ENCODE peak calls at places on chromosomes 12 and 14, in five cellular contexts. R, N, M, P and X are unnamed samples.

GRCh38 chr14:42224053-42224888 is 617.6 kb downstream of the LRFN5 start:
- DNase-seq in R (peak; percentile 48), N (peak; percentile 35), M (no peak), P (peak; percentile 65), X (peak; percentile 89)

GRCh38 chr14:34699873-34700621 is 14.3 kb downstream of the CFL2 start:
- DNase-seq in R (no peak), N (peak; percentile 79), M (no peak), P (peak; percentile 90), X (no peak)

GRCh38 chr14:22852599-22852939 is 16.2 kb downstream of the MMP14 start:
- DNase-seq in R (no peak), N (no peak), M (no peak), P (no peak), X (no peak)

GRCh38 chr14:99481745-99482099 is 513 bp downstream of the CCNK start:
- DNase-seq in R (no peak), N (peak; percentile 46), M (no peak), P (peak; percentile 39), X (peak; percentile 74)

GRCh38 chr12:132437252-132438138 is 52.5 kb upstream of the FBRSL1 start:
- DNase-seq in R (no peak), N (no peak), M (no peak), P (no peak), X (no peak)

GRCh38 chr12:41228066-41228820 is 40.1 kb downstream of the PDZRN4 start:
- DNase-seq in R (no peak), N (no peak), M (no peak), P (no peak), X (no peak)

GRCh38 chr14:64478634-64479250 is 13.4 kb downstream of the AKAP5 start:
- DNase-seq in R (no peak), N (peak; percentile 3), M (no peak), P (no peak), X (peak; percentile 86)

GRCh38 chr14:93729993-93730392 is 58.3 kb downstream of the PRIMA1 start:
- DNase-seq in R (no peak), N (peak; percentile 91), M (peak; percentile 26), P (no peak), X (no peak)

GRCh38 chr14:85535916-85536834 is 6.2 kb downstream of the FLRT2 start:
- DNase-seq in R (no peak), N (peak; percentile 56), M (no peak), P (peak; percentile 44), X (peak; percentile 67)

GRCh38 chr12:31765931-31766330 is 37.1 kb upstream of the AMN1 start:
- DNase-seq in R (no peak), N (no peak), M (no peak), P (no peak), X (no peak)

GRCh38 chr14:54754623-54755386 is 147.8 kb downstream of the GCH1 start:
- DNase-seq in R (no peak), N (no peak), M (no peak), P (no peak), X (no peak)

GRCh38 chr14:104882325-104882973 is 17.4 kb downstream of the CEP170B start:
- DNase-seq in R (peak; percentile 28), N (peak; percentile 76), M (peak; percentile 54), P (peak; percentile 62), X (peak; percentile 83)

GRCh38 chr14:100106260-100106659 is 41.0 kb downstream of the EVL start:
- DNase-seq in R (no peak), N (no peak), M (no peak), P (no peak), X (no peak)

GRCh38 chr14:99909500-99910064 is 116.4 kb downstream of the EML1 start:
- DNase-seq in R (no peak), N (no peak), M (no peak), P (peak; percentile 5), X (no peak)

GRCh38 chr12:14267724-14268123 is 97.8 kb upstream of the ATF7IP start:
- DNase-seq in R (no peak), N (no peak), M (no peak), P (no peak), X (no peak)

GRCh38 chr12:58841058-58841798 is 79.1 kb downstream of the LRIG3 start:
- DNase-seq in R (no peak), N (no peak), M (no peak), P (no peak), X (no peak)

GRCh38 chr14:100578552-100578951 is 8.7 kb downstream of the BEGAIN start:
- DNase-seq in R (no peak), N (peak; percentile 25), M (no peak), P (peak; percentile 20), X (no peak)

GRCh38 chr14:99484106-99484505 is 2.9 kb downstream of the CCNK start:
- DNase-seq in R (no peak), N (peak; percentile 62), M (no peak), P (no peak), X (no peak)

GRCh38 chr14:36857136-36857535 is 195.5 kb downstream of the PAX9 start:
- DNase-seq in R (no peak), N (no peak), M (no peak), P (no peak), X (no peak)

GRCh38 chr12:20058068-20058467 is 310.3 kb upstream of the PDE3A start:
- DNase-seq in R (no peak), N (no peak), M (no peak), P (no peak), X (no peak)

GRCh38 chr14:63857467-63858030 is 4.7 kb downstream of the SYNE2 start:
- DNase-seq in R (no peak), N (peak; percentile 80), M (no peak), P (no peak), X (no peak)

GRCh38 chr12:22409071-22409951 is 74.8 kb upstream of the ST8SIA1 start:
- DNase-seq in R (no peak), N (no peak), M (no peak), P (no peak), X (no peak)

GRCh38 chr12:103547929-103548328 is 39.1 kb upstream of the STAB2 start:
- DNase-seq in R (no peak), N (no peak), M (no peak), P (no peak), X (no peak)

GRCh38 chr12:103548622-103549601 is 38.2 kb upstream of the STAB2 start:
- DNase-seq in R (peak; percentile 46), N (peak; percentile 73), M (no peak), P (peak; percentile 81), X (peak; percentile 87)

GRCh38 chr12:103542078-103542477 is 45.0 kb upstream of the STAB2 start:
- DNase-seq in R (no peak), N (no peak), M (no peak), P (no peak), X (no peak)

DNA sequence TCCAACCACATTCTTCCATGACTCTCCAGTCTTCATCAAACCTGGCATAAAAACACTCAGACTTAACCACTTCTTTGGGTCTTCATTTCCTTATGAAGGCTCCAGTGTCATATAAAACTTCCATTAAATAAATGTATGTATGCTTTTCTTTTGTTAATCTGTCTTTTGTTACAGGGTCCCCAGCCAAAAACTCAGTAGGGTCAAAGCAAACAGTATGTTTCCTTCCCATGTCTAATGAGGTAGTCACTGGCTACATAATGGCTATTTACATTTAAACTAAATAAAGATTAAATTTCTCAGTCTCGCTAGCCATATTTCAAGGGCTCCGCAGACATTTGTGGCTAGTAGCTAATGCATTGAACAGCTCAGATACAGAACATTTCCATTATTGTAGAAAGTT is 40.1 kb upstream of the STAB2 start:
- DNase-seq in R (no peak), N (no peak), M (no peak), P (no peak), X (no peak)
- H3K4me1 ChIP-seq in R (no peaks in the 10 kb centered on the region), N (no peaks in the 10 kb centered on the region), M (no peaks in the 10 kb centered on the region), P (peaks cover 8% of the 10 kb centered on the region), X (no peaks in the 10 kb centered on the region)

GRCh38 chr14:68590233-68590535 is 202.7 kb downstream of the ZFP36L1 start:
- DNase-seq in R (no peak), N (no peak), M (no peak), P (no peak), X (no peak)
- H3K4me1 ChIP-seq in R (no peaks in the 10 kb centered on the region), N (peaks cover 13% of the 10 kb centered on the region), M (peaks cover 19% of the 10 kb centered on the region), P (peaks cover 27% of the 10 kb centered on the region), X (no peaks in the 10 kb centered on the region)

GRCh38 chr12:128794661-128795529 is 28.9 kb downstream of the SLC15A4 start:
- DNase-seq in R (no peak), N (no peak), M (no peak), P (no peak), X (no peak)

GRCh38 chr12:128798543-128799341 is 25.0 kb downstream of the SLC15A4 start:
- DNase-seq in R (no peak), N (no peak), M (peak; percentile 87), P (no peak), X (peak; percentile 43)

GRCh38 chr12:128796439-128797118 is 27.2 kb downstream of the SLC15A4 start:
- DNase-seq in R (no peak), N (no peak), M (peak; percentile 79), P (no peak), X (peak; percentile 67)

GRCh38 chr12:128795530-128796361 is 28.0 kb downstream of the SLC15A4 start:
- DNase-seq in R (no peak), N (no peak), M (peak; percentile 26), P (no peak), X (peak; percentile 74)

DNA sequence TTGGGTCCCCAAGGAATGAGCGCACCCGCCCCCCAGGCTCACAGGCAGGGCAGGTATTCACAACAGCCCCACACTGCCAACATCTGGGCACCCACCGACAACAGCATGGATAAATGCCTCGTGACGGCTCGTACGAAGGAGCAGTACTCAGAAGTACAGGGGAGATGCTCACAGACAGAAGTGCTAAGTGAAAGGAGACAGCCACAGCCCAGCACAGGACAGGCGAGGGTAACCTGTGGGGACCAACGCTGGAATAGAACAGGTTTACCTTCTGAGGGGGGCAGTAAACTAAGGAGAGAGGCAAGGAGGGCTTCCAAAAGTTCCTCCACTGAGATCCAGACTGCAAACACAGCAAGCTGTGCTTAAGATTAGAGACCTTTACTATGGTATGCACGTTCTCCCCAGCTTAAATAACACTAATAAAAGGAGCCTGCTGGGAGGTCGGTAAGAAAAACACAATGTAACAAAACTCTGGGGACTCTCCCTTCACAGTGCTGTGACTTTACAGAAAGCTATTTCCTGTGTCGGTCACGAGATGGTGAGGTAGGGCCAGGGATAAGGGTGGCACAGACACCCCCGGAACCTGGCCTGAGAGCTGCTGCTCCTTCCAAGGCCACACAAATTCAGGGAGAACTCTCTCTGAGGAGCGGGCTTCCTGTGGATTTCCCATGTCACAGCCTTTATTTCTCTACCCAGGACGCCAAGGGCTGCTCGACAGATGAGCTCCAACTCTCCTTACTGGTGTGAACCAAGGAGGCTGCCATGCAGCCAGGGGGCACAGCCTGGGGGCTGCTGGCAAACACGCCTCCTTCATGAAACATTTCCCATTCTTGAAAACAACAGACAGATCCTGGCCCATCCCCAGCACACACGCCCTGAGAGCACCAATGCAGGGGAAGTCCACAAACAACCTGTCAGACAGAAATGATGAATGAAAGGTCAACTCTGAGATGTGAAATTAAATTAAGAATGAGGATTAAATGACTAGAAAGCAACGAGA is 26.3 kb downstream of the SLC15A4 start:
- DNase-seq in R (no peak), N (no peak), M (peak; percentile 52), P (no peak), X (no peak)
- H3K4me1 ChIP-seq in R (no peaks in the 10 kb centered on the region), N (peaks cover 7% of the 10 kb centered on the region), M (peaks cover 61% of the 10 kb centered on the region), P (no peaks in the 10 kb centered on the region), X (peaks cover 41% of the 10 kb centered on the region)

DNA sequence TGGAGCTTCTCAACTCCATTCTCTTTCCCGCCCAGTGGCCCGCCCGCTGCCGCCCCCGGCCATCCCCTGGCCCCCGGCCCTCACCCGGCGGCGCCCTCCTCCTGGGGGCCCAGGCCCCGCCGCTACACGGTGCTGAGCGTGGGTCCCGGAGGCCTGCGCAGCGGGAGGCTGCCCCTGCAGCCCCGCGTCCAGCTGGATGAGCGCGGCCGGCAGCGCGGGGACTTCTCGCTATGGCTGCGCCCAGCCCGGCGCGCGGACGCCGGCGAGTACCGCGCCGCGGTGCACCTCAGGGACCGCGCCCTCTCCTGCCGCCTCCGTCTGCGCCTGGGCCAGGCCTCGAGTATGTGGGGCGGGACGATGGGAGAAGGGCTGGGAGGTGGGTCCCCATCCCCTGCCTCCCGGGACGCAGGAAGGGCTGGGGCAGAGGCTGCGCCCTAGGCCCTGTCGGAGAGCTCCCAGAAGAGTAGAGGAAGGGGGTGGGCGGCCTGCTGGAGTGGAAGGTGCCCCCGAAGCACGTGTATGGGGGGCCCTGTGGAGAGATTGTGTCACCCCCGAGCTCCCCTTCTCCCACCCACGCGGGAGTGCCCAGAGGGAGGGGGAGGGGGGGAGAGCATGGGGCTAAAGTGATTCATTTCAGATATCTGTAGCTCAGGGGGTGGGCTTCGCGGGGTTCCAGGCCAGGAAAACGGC is 1.5 kb downstream of the LAG3 start:
- DNase-seq in R (no peak), N (no peak), M (no peak), P (no peak), X (no peak)
- H3K4me1 ChIP-seq in R (peaks cover 4% of the 10 kb centered on the region), N (peaks cover 7% of the 10 kb centered on the region), M (peaks cover 10% of the 10 kb centered on the region), P (peaks cover 46% of the 10 kb centered on the region), X (peaks cover 21% of the 10 kb centered on the region)